ENCODE peak calls at places on chromosomes 6 and 20, in ten cellular contexts. One of them, this sample, is unnamed.

GRCh38 chr6:56637640-56638039 is 5.0 kb downstream of the DST start:
- DNase-seq in heart left ventricle: no peak
- DNase-seq in ovary: no peak
- DNase-seq in A549: peak
- DNase-seq in breast epithelium: no peak
- DNase-seq in uterus: no peak
- DNase-seq in lower leg skin: no peak
- DNase-seq in tibial nerve: no peak
- DNase-seq in NB4: peak
- DNase-seq in HepG2: peak
- DNase-seq in this sample: peak

GRCh38 chr20:58078741-58079522 is 149.5 kb downstream of the ANKRD60 start:
- DNase-seq in heart left ventricle: no peak
- DNase-seq in ovary: peak
- DNase-seq in A549: no peak
- DNase-seq in breast epithelium: peak
- DNase-seq in uterus: no peak
- DNase-seq in lower leg skin: no peak
- DNase-seq in tibial nerve: no peak
- DNase-seq in NB4: no peak
- DNase-seq in HepG2: no peak
- DNase-seq in this sample: no peak

GRCh38 chr20:45309075-45309474 is 976 bp upstream of the MATN4 start:
- DNase-seq in heart left ventricle: no peak
- DNase-seq in ovary: no peak
- DNase-seq in A549: no peak
- DNase-seq in breast epithelium: no peak
- DNase-seq in uterus: no peak
- DNase-seq in lower leg skin: no peak
- DNase-seq in tibial nerve: no peak
- DNase-seq in NB4: no peak
- DNase-seq in HepG2: no peak
- DNase-seq in this sample: no peak

GRCh38 chr6:100344761-100345160 is 120.0 kb downstream of the SIM1 start:
- DNase-seq in heart left ventricle: no peak
- DNase-seq in ovary: no peak
- DNase-seq in A549: no peak
- DNase-seq in breast epithelium: no peak
- DNase-seq in uterus: no peak
- DNase-seq in lower leg skin: no peak
- DNase-seq in tibial nerve: no peak
- DNase-seq in NB4: no peak
- DNase-seq in HepG2: no peak
- DNase-seq in this sample: no peak

GRCh38 chr6:48641544-48641943 is 530.5 kb upstream of the PTCHD4 start:
- DNase-seq in heart left ventricle: no peak
- DNase-seq in ovary: no peak
- DNase-seq in A549: no peak
- DNase-seq in breast epithelium: no peak
- DNase-seq in uterus: no peak
- DNase-seq in lower leg skin: no peak
- DNase-seq in tibial nerve: no peak
- DNase-seq in NB4: no peak
- DNase-seq in HepG2: no peak
- DNase-seq in this sample: no peak

GRCh38 chr6:36721369-36722140 is 23.9 kb downstream of the RAB44 start:
- DNase-seq in heart left ventricle: peak
- DNase-seq in ovary: no peak
- DNase-seq in A549: no peak
- DNase-seq in breast epithelium: no peak
- DNase-seq in uterus: no peak
- DNase-seq in lower leg skin: no peak
- DNase-seq in tibial nerve: no peak
- DNase-seq in NB4: no peak
- DNase-seq in HepG2: no peak
- DNase-seq in this sample: no peak

GRCh38 chr20:44691424-44692423 is 23.4 kb upstream of the CCN5 start:
- DNase-seq in heart left ventricle: peak
- DNase-seq in ovary: peak
- DNase-seq in A549: no peak
- DNase-seq in breast epithelium: no peak
- DNase-seq in uterus: peak
- DNase-seq in lower leg skin: peak
- DNase-seq in tibial nerve: no peak
- DNase-seq in NB4: no peak
- DNase-seq in HepG2: no peak
- DNase-seq in this sample: no peak

GRCh38 chr6:127971945-127972391 is 71.1 kb upstream of the THEMIS start:
- DNase-seq in heart left ventricle: no peak
- DNase-seq in ovary: no peak
- DNase-seq in A549: no peak
- DNase-seq in breast epithelium: no peak
- DNase-seq in uterus: no peak
- DNase-seq in lower leg skin: no peak
- DNase-seq in tibial nerve: no peak
- DNase-seq in NB4: peak
- DNase-seq in HepG2: peak
- DNase-seq in this sample: no peak

GRCh38 chr6:22673474-22673873 is 104.1 kb downstream of the HDGFL1 start:
- DNase-seq in heart left ventricle: no peak
- DNase-seq in ovary: no peak
- DNase-seq in A549: no peak
- DNase-seq in breast epithelium: no peak
- DNase-seq in uterus: no peak
- DNase-seq in lower leg skin: no peak
- DNase-seq in tibial nerve: no peak
- DNase-seq in NB4: no peak
- DNase-seq in HepG2: no peak
- DNase-seq in this sample: no peak

GRCh38 chr20:60729119-60729900 is 522.8 kb upstream of the CDH4 start:
- DNase-seq in heart left ventricle: no peak
- DNase-seq in ovary: no peak
- DNase-seq in A549: no peak
- DNase-seq in breast epithelium: no peak
- DNase-seq in uterus: no peak
- DNase-seq in lower leg skin: no peak
- DNase-seq in tibial nerve: no peak
- DNase-seq in NB4: no peak
- DNase-seq in HepG2: no peak
- DNase-seq in this sample: no peak

GRCh38 chr6:25193147-25193864 is 85.9 kb upstream of the CARMIL1 start:
- DNase-seq in heart left ventricle: no peak
- DNase-seq in ovary: peak
- DNase-seq in A549: peak
- DNase-seq in breast epithelium: peak
- DNase-seq in uterus: peak
- DNase-seq in lower leg skin: peak
- DNase-seq in tibial nerve: no peak
- DNase-seq in NB4: no peak
- DNase-seq in HepG2: no peak
- DNase-seq in this sample: no peak
- TF ChIP-seq POLR2A in heart left ventricle: no peak
- TF ChIP-seq POLR2A in ovary: no peak
- TF ChIP-seq POLR2A in A549: no peak
- TF ChIP-seq POLR2A in breast epithelium: no peak
- TF ChIP-seq POLR2A in uterus: no peak
- TF ChIP-seq POLR2A in lower leg skin: no peak
- TF ChIP-seq POLR2A in tibial nerve: no peak
- TF ChIP-seq POLR2A in NB4: no peak
- TF ChIP-seq POLR2A in HepG2: no peak
- TF ChIP-seq POLR2A in this sample: no peak

GRCh38 chr6:105763866-105764265 is 322.3 kb upstream of the PRDM1 start:
- DNase-seq in heart left ventricle: no peak
- DNase-seq in ovary: no peak
- DNase-seq in A549: no peak
- DNase-seq in breast epithelium: no peak
- DNase-seq in uterus: no peak
- DNase-seq in lower leg skin: no peak
- DNase-seq in tibial nerve: no peak
- DNase-seq in NB4: no peak
- DNase-seq in HepG2: no peak
- DNase-seq in this sample: no peak

GRCh38 chr6:105769197-105769596 is 316.9 kb upstream of the PRDM1 start:
- DNase-seq in heart left ventricle: no peak
- DNase-seq in ovary: no peak
- DNase-seq in A549: no peak
- DNase-seq in breast epithelium: no peak
- DNase-seq in uterus: no peak
- DNase-seq in lower leg skin: no peak
- DNase-seq in tibial nerve: no peak
- DNase-seq in NB4: no peak
- DNase-seq in HepG2: no peak
- DNase-seq in this sample: no peak

GRCh38 chr6:105767541-105767940 is 318.6 kb upstream of the PRDM1 start:
- DNase-seq in heart left ventricle: no peak
- DNase-seq in ovary: no peak
- DNase-seq in A549: no peak
- DNase-seq in breast epithelium: no peak
- DNase-seq in uterus: no peak
- DNase-seq in lower leg skin: no peak
- DNase-seq in tibial nerve: no peak
- DNase-seq in NB4: no peak
- DNase-seq in HepG2: no peak
- DNase-seq in this sample: no peak

GRCh38 chr6:105764318-105764717 is 321.8 kb upstream of the PRDM1 start:
- DNase-seq in heart left ventricle: no peak
- DNase-seq in ovary: no peak
- DNase-seq in A549: no peak
- DNase-seq in breast epithelium: no peak
- DNase-seq in uterus: no peak
- DNase-seq in lower leg skin: no peak
- DNase-seq in tibial nerve: no peak
- DNase-seq in NB4: no peak
- DNase-seq in HepG2: no peak
- DNase-seq in this sample: no peak

DNA sequence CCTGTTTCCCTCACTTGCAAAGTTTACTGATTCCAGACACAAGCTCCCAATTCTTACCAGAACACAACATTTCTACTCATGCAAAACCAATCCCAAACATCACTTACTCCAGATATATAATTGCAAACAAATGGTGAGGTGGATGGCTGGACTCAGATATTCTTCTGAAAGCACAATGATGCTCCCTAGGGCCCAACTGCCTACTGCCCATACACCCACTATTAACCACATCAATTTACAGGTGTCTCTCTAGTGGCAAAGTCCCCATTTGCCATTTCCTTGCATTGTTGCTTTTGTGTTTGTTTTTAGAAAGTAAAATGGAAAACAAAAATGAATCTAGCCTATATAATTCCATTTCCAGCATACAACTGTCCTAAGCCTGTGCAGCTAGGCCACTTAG is 320.9 kb upstream of the PRDM1 start:
- DNase-seq in heart left ventricle: no peak
- DNase-seq in ovary: no peak
- DNase-seq in A549: no peak
- DNase-seq in breast epithelium: no peak
- DNase-seq in uterus: no peak
- DNase-seq in lower leg skin: no peak
- DNase-seq in tibial nerve: no peak
- DNase-seq in NB4: no peak
- DNase-seq in HepG2: no peak
- DNase-seq in this sample: no peak
- TF ChIP-seq POLR2A in heart left ventricle: no peak
- TF ChIP-seq POLR2A in ovary: no peak
- TF ChIP-seq POLR2A in A549: no peak
- TF ChIP-seq POLR2A in breast epithelium: no peak
- TF ChIP-seq POLR2A in uterus: no peak
- TF ChIP-seq POLR2A in lower leg skin: no peak
- TF ChIP-seq POLR2A in tibial nerve: no peak
- TF ChIP-seq POLR2A in NB4: no peak
- TF ChIP-seq POLR2A in HepG2: no peak
- TF ChIP-seq POLR2A in this sample: no peak

DNA sequence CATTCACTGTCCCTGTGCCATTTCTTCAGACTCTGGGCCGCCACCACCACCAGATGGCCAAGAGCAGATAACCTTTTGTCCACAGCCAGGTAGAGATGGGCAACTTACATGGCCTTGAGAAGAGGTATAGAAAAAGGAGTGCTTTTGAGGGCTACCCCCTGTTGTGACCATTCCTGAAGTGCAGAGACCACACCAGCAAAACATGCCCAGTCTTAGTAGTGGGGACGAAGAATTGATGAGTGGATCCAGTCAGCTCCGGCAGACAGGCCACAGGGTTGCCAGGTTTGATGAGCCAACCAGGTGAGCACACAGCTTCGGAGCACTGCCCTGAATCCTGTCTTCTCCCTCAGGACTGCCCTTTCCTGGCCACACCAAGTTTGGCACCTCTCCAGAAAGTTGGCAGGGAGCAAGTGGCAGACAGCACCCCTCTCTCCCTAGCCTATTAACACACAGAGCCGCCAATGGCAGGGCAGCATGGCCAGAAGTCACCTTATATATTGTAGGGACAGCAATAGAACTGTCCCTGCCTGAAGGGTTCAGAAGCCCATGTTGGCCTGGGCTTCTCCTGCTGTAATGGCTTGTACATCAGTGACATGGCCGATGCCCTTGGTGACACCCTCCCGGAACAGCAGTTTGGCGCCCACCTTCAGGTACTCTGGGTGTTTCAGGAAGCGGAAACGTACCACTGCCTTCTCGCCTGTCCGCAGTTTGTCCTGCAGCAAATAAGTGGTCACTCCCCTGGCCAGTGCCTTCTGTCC is 7.8 kb downstream of the GTPBP2 start:
- DNase-seq in heart left ventricle: no peak
- DNase-seq in ovary: no peak
- DNase-seq in A549: no peak
- DNase-seq in breast epithelium: peak
- DNase-seq in uterus: no peak
- DNase-seq in lower leg skin: no peak
- DNase-seq in tibial nerve: no peak
- DNase-seq in NB4: no peak
- DNase-seq in HepG2: no peak
- DNase-seq in this sample: no peak
- TF ChIP-seq POLR2A in heart left ventricle: no peak
- TF ChIP-seq POLR2A in ovary: no peak
- TF ChIP-seq POLR2A in A549: no peak
- TF ChIP-seq POLR2A in breast epithelium: no peak
- TF ChIP-seq POLR2A in uterus: no peak
- TF ChIP-seq POLR2A in lower leg skin: no peak
- TF ChIP-seq POLR2A in tibial nerve: no peak
- TF ChIP-seq POLR2A in NB4: no peak
- TF ChIP-seq POLR2A in HepG2: no peak
- TF ChIP-seq POLR2A in this sample: no peak

DNA sequence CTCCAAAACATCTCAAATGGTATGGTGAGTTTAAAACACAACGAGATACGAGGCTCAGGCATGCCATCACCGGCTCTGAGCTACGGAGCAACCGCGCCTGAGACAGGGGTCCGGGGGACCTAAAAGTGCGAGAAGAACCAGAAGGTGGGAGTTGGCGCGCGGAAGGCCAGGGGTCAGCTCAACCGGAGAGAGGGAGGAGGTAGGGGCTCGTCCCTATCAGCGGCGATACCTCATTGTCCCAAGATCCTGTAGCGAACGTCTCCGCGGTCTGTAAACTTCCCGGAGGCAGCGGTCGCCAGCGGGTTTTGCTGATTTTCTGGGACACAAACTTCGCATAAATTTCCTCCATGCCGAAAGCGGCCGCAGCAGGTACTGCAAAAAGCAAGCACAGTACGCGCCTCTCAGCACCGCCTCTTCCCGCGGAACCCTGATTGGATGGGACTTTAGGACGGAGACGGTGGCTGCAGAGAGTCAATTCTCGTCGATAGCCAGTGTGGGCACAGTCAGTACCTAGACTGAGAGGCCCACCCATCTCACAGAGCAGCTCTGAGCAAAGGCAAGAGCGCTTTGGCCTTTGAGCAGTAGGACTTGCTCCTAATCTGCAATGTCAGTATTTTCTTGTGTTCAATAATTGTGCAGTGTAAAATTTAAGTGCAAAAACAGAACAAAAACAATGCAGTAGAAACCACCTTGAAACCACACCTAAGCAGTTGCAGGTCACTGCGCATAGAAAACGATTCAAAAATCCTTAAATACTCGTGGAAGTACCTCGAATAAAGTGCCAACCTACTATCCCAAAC is at the start of gene NUP43:
- DNase-seq in heart left ventricle: peak
- DNase-seq in ovary: peak
- DNase-seq in A549: peak
- DNase-seq in breast epithelium: peak
- DNase-seq in uterus: peak
- DNase-seq in lower leg skin: peak
- DNase-seq in tibial nerve: peak
- DNase-seq in NB4: peak
- DNase-seq in HepG2: peak
- DNase-seq in this sample: peak
- TF ChIP-seq POLR2A in heart left ventricle: no peak
- TF ChIP-seq POLR2A in ovary: peak
- TF ChIP-seq POLR2A in A549: peak
- TF ChIP-seq POLR2A in breast epithelium: no peak
- TF ChIP-seq POLR2A in uterus: no peak
- TF ChIP-seq POLR2A in lower leg skin: no peak
- TF ChIP-seq POLR2A in tibial nerve: peak
- TF ChIP-seq POLR2A in NB4: peak
- TF ChIP-seq POLR2A in HepG2: peak
- TF ChIP-seq POLR2A in this sample: peak

This sample was measured in erythroblast.